ENCODE peak calls at places on chromosomes 13 and 19, in six cellular contexts. X, S, W, C, L and T are unnamed samples. For H3K4me1, the result is how much of the 10 kb centered on the place peaks cover.

GRCh38 chr13:99218545-99218944 is 17.9 kb downstream of the UBAC2 start:
- DNase-seq in X (no peak), S (no peak), W (no peak), C (no peak), L (no peak), T (no peak)

GRCh38 chr13:110138700-110139036 is 168.3 kb downstream of the COL4A1 start:
- DNase-seq in X (no peak), S (no peak), W (no peak), C (no peak), L (no peak), T (no peak)

GRCh38 chr13:97004886-97005285 is 10.6 kb upstream of the OXGR1 start:
- DNase-seq in X (no peak), S (no peak), W (no peak), C (no peak), L (no peak), T (no peak)

GRCh38 chr13:72911988-72912387 is 130.1 kb downstream of the PIBF1 start:
- DNase-seq in X (no peak), S (no peak), W (no peak), C (no peak), L (no peak), T (no peak)

GRCh38 chr19:4910594-4911273 is 1.4 kb downstream of the UHRF1 start:
- DNase-seq in X (peak), S (no peak), W (no peak), C (no peak), L (no peak), T (no peak)

GRCh38 chr19:43636121-43636683 is 3.4 kb downstream of the CADM4 start:
- DNase-seq in X (no peak), S (no peak), W (no peak), C (peak), L (no peak), T (no peak)

GRCh38 chr13:112346173-112346898 is 29.8 kb upstream of the SPACA7 start:
- DNase-seq in X (no peak), S (peak), W (no peak), C (peak), L (no peak), T (no peak)

GRCh38 chr19:10328558-10329429 is 4.5 kb downstream of the RAVER1 start:
- DNase-seq in X (no peak), S (no peak), W (no peak), C (no peak), L (no peak), T (no peak)

GRCh38 chr19:52070496-52070895 is 21.9 kb upstream of the ZNF432 start:
- DNase-seq in X (peak), S (no peak), W (no peak), C (no peak), L (no peak), T (no peak)

GRCh38 chr13:24159921-24160324 is 597 bp upstream of the SPATA13 start:
- DNase-seq in X (no peak), S (no peak), W (no peak), C (peak), L (no peak), T (no peak)

GRCh38 chr19:920051-920857 is 3.1 kb downstream of the KISS1R start:
- DNase-seq in X (peak), S (peak), W (no peak), C (no peak), L (no peak), T (peak)

GRCh38 chr19:399370-399769 is 9.6 kb downstream of the C2CD4C start:
- DNase-seq in X (no peak), S (no peak), W (peak), C (no peak), L (no peak), T (no peak)

GRCh38 chr13:94195715-94196114 is 283.8 kb downstream of the DCT start:
- DNase-seq in X (peak), S (peak), W (no peak), C (no peak), L (no peak), T (no peak)

GRCh38 chr19:29800086-29800825 is 11.5 kb upstream of the CCNE1 start:
- DNase-seq in X (no peak), S (no peak), W (no peak), C (no peak), L (no peak), T (no peak)

GRCh38 chr13:79604752-79605151 is 123.8 kb downstream of the NDFIP2 start:
- DNase-seq in X (peak), S (no peak), W (no peak), C (no peak), L (no peak), T (no peak)

GRCh38 chr19:16573925-16574324 is 1.7 kb upstream of the SLC35E1 start:
- DNase-seq in X (no peak), S (no peak), W (no peak), C (no peak), L (no peak), T (no peak)

GRCh38 chr13:22945321-22946226 is 235.2 kb upstream of the SGCG start:
- DNase-seq in X (no peak), S (no peak), W (no peak), C (no peak), L (no peak), T (no peak)

GRCh38 chr13:110106726-110107125 is 200.2 kb downstream of the COL4A1 start:
- DNase-seq in X (peak), S (no peak), W (peak), C (peak), L (no peak), T (no peak)

GRCh38 chr13:41827507-41828213 is 133.2 kb downstream of the VWA8 start:
- DNase-seq in X (peak), S (no peak), W (peak), C (no peak), L (no peak), T (no peak)

GRCh38 chr13:38624822-38625221 is 62.1 kb upstream of the FREM2 start:
- DNase-seq in X (no peak), S (no peak), W (no peak), C (peak), L (no peak), T (no peak)

GRCh38 chr13:43916828-43917227 is 37.1 kb downstream of the LACC1 start:
- DNase-seq in X (no peak), S (no peak), W (no peak), C (no peak), L (no peak), T (no peak)

GRCh38 chr13:29861694-29862110 is 11.3 kb upstream of the UBL3 start:
- DNase-seq in X (peak), S (no peak), W (no peak), C (no peak), L (no peak), T (no peak)

GRCh38 chr13:59746291-59746962 is 417.3 kb downstream of the DIAPH3 start:
- DNase-seq in X (peak), S (no peak), W (no peak), C (no peak), L (no peak), T (no peak)

GRCh38 chr13:98155475-98156111 is 12.7 kb downstream of the FARP1 start:
- DNase-seq in X (peak), S (no peak), W (no peak), C (no peak), L (no peak), T (no peak)

GRCh38 chr13:74061939-74062595 is 72.1 kb downstream of the KLF12 start:
- DNase-seq in X (peak), S (peak), W (peak), C (no peak), L (no peak), T (peak)

GRCh38 chr19:58274771-58275199 is 4.0 kb upstream of the ZNF8 start:
- DNase-seq in X (peak), S (no peak), W (no peak), C (no peak), L (no peak), T (no peak)

GRCh38 chr13:39810091-39810877 is 154.8 kb downstream of the COG6 start:
- DNase-seq in X (no peak), S (no peak), W (no peak), C (no peak), L (no peak), T (no peak)

GRCh38 chr13:43377149-43377548 is 353.8 kb downstream of the DNAJC15 start:
- DNase-seq in X (peak), S (no peak), W (no peak), C (no peak), L (no peak), T (no peak)

DNA sequence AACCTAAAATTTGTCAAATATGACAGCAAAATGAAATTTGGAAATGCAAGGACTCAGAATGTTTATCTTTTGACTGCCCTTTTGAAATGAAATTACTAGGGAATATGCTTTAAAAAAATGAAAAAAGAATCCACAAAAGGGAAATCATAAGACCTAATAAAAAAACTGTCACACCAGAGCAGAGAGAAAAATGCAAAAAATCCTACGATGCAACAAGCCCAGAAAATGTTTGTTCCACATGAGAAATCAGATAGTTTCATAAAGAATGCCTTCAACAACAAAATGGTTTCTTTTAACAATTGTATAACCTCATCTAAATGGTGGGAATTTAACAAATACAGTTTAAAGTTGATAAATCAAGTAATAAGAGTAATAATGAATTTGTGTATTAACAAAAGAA is 8.0 kb downstream of the LPAR6 start:
- DNase-seq in X (no peak), S (no peak), W (no peak), C (no peak), L (no peak), T (no peak)
- H3K4me1 ChIP-seq in X (under half), S (under half), W (under half), C (under half), L (under half), T (half or more)

GRCh38 chr19:2976609-2977000 is 759 bp upstream of the TLE6 start:
- DNase-seq in X (no peak), S (peak), W (no peak), C (peak), L (no peak), T (no peak)

GRCh38 chr19:2977001-2977685 is at the start of gene TLE6:
- DNase-seq in X (peak), S (peak), W (peak), C (peak), L (peak), T (peak)

GRCh38 chr19:2974342-2974932 is 2.9 kb upstream of the TLE6 start:
- DNase-seq in X (no peak), S (no peak), W (peak), C (no peak), L (no peak), T (no peak)

GRCh38 chr19:2978467-2978767 is 1.1 kb downstream of the TLE6 start:
- DNase-seq in X (no peak), S (no peak), W (no peak), C (no peak), L (no peak), T (no peak)

DNA sequence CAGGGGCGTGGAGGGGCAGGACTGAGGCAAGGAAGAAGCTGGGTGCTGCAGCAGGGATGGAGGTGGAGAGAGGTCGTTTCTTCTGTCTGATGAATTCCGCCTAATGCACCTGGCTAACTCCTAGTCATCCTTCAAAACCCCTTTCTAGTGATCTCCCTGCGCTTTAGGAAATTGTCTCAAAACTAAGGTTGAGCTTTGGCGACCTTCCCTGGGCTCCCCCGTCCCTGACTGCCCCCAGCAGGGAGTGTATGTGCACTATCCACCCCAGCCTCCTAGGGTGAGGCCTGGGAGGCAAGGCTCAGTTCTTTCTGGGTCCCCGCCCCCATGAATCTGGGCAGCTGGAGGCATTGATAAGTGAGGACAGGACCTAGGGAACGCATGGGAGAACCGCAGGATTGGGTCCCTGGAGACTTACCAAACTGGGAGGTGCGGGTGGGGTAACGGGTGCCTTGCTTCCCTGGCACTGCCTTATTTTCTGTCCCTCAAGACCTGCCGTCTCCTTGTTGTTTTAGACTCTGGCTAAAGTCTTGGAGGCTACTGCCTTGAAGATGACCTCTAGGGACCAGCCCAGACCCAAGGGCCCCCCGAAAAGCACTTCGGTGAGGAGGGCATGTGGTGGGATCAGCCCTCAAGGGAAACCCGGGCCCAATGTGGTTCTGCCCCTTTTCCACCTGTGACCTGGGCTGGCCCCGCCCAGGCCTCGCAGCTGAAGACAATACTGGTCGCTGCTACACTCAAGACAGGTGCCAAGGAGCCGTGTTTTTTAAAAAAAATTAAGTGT is 512 bp downstream of the TLE6 start:
- DNase-seq in X (no peak), S (no peak), W (no peak), C (no peak), L (no peak), T (peak)
- H3K4me1 ChIP-seq in X (under half), S (under half), W (under half), C (under half), L (under half), T (under half)

GRCh38 chr19:39160889-39161672 is 35.5 kb downstream of the PAK4 start:
- DNase-seq in X (peak), S (no peak), W (no peak), C (no peak), L (no peak), T (no peak)
- H3K4me1 ChIP-seq in X (under half), S (under half), W (under half), C (under half), L (under half), T (under half)

GRCh38 chr19:7980168-7980567 is 25.3 kb downstream of the ELAVL1 start:
- DNase-seq in X (no peak), S (no peak), W (no peak), C (no peak), L (no peak), T (no peak)

GRCh38 chr19:7981199-7981598 is 24.2 kb downstream of the ELAVL1 start:
- DNase-seq in X (no peak), S (no peak), W (no peak), C (no peak), L (no peak), T (no peak)

GRCh38 chr19:7979559-7979958 is 25.9 kb downstream of the ELAVL1 start:
- DNase-seq in X (no peak), S (no peak), W (no peak), C (no peak), L (no peak), T (no peak)

GRCh38 chr19:7981661-7982060 is 23.8 kb downstream of the ELAVL1 start:
- DNase-seq in X (no peak), S (no peak), W (no peak), C (no peak), L (no peak), T (no peak)

DNA sequence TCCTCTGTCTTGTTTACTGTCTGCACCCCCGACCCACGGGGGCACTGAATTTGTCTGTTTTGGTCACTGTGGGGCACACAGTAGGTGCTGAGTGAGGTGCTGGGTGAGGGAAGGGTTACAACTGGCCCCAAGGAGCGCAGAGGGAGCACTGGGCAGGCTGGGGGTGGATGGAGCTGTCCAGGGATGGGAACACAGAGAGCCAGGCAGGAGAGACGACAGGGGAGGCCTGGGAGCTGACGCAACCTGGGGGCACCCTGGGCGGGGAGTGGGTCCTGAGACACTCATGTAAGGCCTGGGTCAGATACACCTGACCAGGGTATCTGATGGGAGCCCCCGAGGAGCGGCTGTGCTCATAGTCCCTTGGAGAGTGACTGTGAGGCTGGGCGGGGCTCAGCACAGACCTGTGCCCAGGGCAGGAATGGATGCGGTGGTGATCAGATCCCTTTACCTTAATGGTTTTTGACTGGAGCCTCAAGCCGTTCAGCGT is 24.8 kb downstream of the ELAVL1 start:
- DNase-seq in X (no peak), S (no peak), W (no peak), C (no peak), L (no peak), T (no peak)
- H3K4me1 ChIP-seq in X (under half), S (under half), W (under half), C (under half), L (under half), T (under half)

GRCh38 chr19:47510516-47511127 is 4.2 kb downstream of the NAPA start:
- DNase-seq in X (no peak), S (no peak), W (peak), C (no peak), L (no peak), T (no peak)
- H3K4me1 ChIP-seq in X (under half), S (under half), W (under half), C (under half), L (under half), T (half or more)

DNA sequence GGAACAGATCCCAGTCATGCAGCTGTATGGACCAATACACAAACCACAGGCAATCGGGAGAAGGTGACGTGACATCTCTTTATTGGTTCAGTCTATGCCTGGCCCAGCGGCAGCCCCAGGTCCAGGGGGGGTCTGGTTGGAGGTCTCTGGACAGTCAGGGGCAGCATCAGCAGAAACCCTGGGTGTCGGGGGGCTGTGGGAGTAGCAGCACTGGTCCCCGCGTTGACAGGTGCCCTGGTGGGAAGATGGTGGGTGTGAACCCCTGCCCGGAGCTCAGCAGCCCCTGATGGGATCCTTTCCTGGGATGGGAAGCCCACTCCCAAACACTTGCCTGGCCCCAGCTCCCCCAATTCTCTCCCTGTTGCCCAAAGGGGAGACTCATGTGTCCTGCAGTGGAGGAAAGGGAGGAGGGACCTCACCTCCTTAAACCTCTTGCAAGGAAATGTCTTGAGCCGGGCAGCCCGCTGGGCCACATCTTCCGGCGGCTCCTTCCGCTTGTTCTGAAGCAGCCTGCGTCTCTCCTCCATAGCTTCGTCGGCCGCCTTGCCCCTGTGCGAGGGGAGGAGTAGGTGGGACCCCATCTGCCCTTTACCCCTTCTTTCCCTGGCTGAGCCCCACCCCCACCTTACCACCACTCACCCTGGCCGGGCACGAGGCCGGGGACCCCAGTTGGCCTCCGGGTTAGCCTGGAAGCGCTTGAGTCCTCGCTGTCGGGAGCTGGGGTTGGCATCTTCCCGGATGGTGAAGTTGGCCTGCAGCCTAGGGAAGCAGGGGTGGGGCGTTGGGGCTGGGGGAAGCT is 2.4 kb upstream of the LYL1 start:
- DNase-seq in X (no peak), S (no peak), W (peak), C (no peak), L (no peak), T (no peak)
- H3K4me1 ChIP-seq in X (under half), S (under half), W (under half), C (under half), L (under half), T (half or more)